ENCODE peak calls at places on chromosomes 11 and 22, in six cellular contexts. One of them, this sample, is unnamed.

GRCh38 chr22:32204211-32204855 is 540 bp downstream of the RFPL2 start:
- DNase-seq in pancreas: peak
- DNase-seq in astrocyte of the spinal cord: no peak
- DNase-seq in WERI-Rb-1: peak
- DNase-seq in lung: no peak
- DNase-seq in Caco-2: peak
- DNase-seq in this sample: no peak

GRCh38 chr22:49332691-49333090 is 495.0 kb downstream of the BRD1 start:
- DNase-seq in pancreas: no peak
- DNase-seq in lung: peak
- DNase-seq in astrocyte of the spinal cord: no peak
- DNase-seq in Caco-2: no peak
- DNase-seq in WERI-Rb-1: no peak
- DNase-seq in this sample: no peak

GRCh38 chr11:43462359-43462758 is 103.6 kb downstream of the TTC17 start:
- DNase-seq in WERI-Rb-1: no peak
- DNase-seq in pancreas: no peak
- DNase-seq in astrocyte of the spinal cord: no peak
- DNase-seq in lung: no peak
- DNase-seq in Caco-2: no peak
- DNase-seq in this sample: no peak

GRCh38 chr11:13343067-13343466 is 65.5 kb downstream of the BMAL1 start:
- DNase-seq in astrocyte of the spinal cord: no peak
- DNase-seq in Caco-2: no peak
- DNase-seq in lung: no peak
- DNase-seq in WERI-Rb-1: no peak
- DNase-seq in pancreas: no peak
- DNase-seq in this sample: no peak

GRCh38 chr22:29631725-29632124 is 28.3 kb downstream of the NF2 start:
- DNase-seq in pancreas: no peak
- DNase-seq in astrocyte of the spinal cord: no peak
- DNase-seq in Caco-2: no peak
- DNase-seq in WERI-Rb-1: no peak
- DNase-seq in lung: no peak
- DNase-seq in this sample: no peak

GRCh38 chr11:1568451-1568911 is 3.6 kb downstream of the DUSP8 start:
- DNase-seq in astrocyte of the spinal cord: no peak
- DNase-seq in lung: no peak
- DNase-seq in WERI-Rb-1: no peak
- DNase-seq in Caco-2: no peak
- DNase-seq in pancreas: peak
- DNase-seq in this sample: no peak

GRCh38 chr11:10591741-10592140 is 23.3 kb upstream of the LYVE1 start:
- DNase-seq in pancreas: no peak
- DNase-seq in Caco-2: no peak
- DNase-seq in astrocyte of the spinal cord: no peak
- DNase-seq in lung: no peak
- DNase-seq in WERI-Rb-1: no peak
- DNase-seq in this sample: no peak

GRCh38 chr11:10599388-10600175 is 31.1 kb upstream of the LYVE1 start:
- DNase-seq in WERI-Rb-1: no peak
- DNase-seq in lung: no peak
- DNase-seq in pancreas: no peak
- DNase-seq in Caco-2: no peak
- DNase-seq in astrocyte of the spinal cord: peak
- DNase-seq in this sample: no peak

GRCh38 chr11:62439785-62440602 is 21.2 kb downstream of the SCGB1A1 start:
- DNase-seq in Caco-2: no peak
- DNase-seq in astrocyte of the spinal cord: no peak
- DNase-seq in lung: no peak
- DNase-seq in WERI-Rb-1: no peak
- DNase-seq in pancreas: no peak
- DNase-seq in this sample: no peak
- TF ChIP-seq CTCF in Caco-2: no peak
- TF ChIP-seq CTCF in astrocyte of the spinal cord: no peak
- TF ChIP-seq CTCF in lung: no peak
- TF ChIP-seq CTCF in WERI-Rb-1: no peak
- TF ChIP-seq CTCF in pancreas: no peak
- TF ChIP-seq CTCF in this sample: no peak

DNA sequence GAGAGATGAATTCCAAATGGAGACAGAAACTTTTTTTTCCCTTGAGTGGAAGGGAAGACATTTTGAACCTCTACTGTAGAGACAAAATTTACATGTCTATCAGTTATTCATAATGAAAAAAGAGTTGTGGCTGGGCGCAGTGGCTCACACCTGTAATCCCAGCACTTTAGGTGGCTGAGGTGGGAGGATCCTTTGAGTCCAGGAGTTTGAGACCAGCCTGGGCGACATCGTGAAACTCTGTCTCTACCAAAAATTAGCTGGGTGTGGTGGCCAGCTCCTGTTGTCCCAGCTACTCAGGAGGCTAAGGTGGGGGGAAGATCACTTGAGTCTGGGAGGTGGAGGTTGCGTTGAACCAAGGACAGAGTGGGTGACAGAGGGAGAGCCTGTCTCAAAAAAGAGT is 4.1 kb downstream of the EED start:
- DNase-seq in astrocyte of the spinal cord: no peak
- DNase-seq in lung: no peak
- DNase-seq in Caco-2: no peak
- DNase-seq in pancreas: no peak
- DNase-seq in WERI-Rb-1: no peak
- DNase-seq in this sample: no peak
- H3K4me3 ChIP-seq in astrocyte of the spinal cord: no peak
- H3K4me3 ChIP-seq in lung: no peak
- H3K4me3 ChIP-seq in Caco-2: no peak
- H3K4me3 ChIP-seq in pancreas: no peak
- H3K4me3 ChIP-seq in WERI-Rb-1: no peak
- H3K4me3 ChIP-seq in this sample: no peak

DNA sequence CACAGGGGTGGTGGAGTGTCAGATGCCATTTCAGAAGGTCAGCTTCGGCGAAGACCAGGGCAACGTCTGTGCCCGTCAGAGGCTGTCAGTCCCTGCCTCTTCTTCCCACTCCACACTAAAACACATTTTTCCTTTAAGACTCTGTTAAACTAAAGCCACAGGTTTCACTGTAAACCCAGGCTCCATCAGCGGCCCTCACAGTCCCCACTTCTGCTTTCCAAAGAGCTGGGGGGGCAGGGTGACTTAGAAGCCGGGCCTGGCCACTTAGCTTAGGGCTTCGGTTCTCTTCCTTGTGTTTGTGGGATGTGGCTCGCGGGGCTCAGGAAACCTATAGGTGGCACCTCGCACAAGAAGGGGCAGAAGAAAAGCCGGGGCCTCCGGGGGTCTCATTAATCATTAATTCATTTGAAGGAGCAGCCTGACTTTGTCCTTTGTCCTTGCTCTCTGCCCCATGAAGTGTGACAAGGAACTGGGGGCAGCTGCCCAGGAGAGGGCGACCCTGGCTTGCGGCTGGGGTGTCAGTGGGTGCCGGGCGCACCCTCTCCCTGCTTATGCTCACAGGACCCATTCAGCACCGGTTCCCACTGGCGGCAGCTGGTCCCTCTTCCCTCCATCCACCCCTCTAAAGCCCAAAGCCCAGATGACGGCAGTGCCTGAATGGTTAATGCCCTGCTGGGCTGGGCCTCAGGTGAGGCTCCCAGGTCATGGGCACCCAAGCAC is 4.1 kb downstream of the SLC25A45 start:
- DNase-seq in Caco-2: peak
- DNase-seq in WERI-Rb-1: peak
- DNase-seq in astrocyte of the spinal cord: no peak
- DNase-seq in pancreas: no peak
- DNase-seq in lung: no peak
- DNase-seq in this sample: no peak
- TF ChIP-seq CTCF in Caco-2: peak
- TF ChIP-seq CTCF in WERI-Rb-1: peak
- TF ChIP-seq CTCF in astrocyte of the spinal cord: no peak
- TF ChIP-seq CTCF in pancreas: no peak
- TF ChIP-seq CTCF in lung: no peak
- TF ChIP-seq CTCF in this sample: no peak

GRCh38 chr11:96340555-96340885 is 2.5 kb downstream of the MAML2 start:
- DNase-seq in lung: no peak
- DNase-seq in Caco-2: no peak
- DNase-seq in WERI-Rb-1: no peak
- DNase-seq in pancreas: no peak
- DNase-seq in astrocyte of the spinal cord: no peak
- DNase-seq in this sample: no peak
- H3K4me3 ChIP-seq in lung: peak
- H3K4me3 ChIP-seq in Caco-2: no peak
- H3K4me3 ChIP-seq in WERI-Rb-1: peak
- H3K4me3 ChIP-seq in pancreas: peak
- H3K4me3 ChIP-seq in astrocyte of the spinal cord: peak
- H3K4me3 ChIP-seq in this sample: no peak